ENCODE peak calls at places on chromosomes 11 and 22, in eight cellular contexts. C is tibial nerve, T is suprapubic skin, W is ovary, Y is upper lobe of right lung, K is H1, E is AG04450, H is small intestine. I is an unnamed sample.

GRCh38 chr11:75167617-75168016 is 16.7 kb downstream of the SLCO2B1 start:
- DNase-seq in C (no peak), T (no peak), W (no peak), Y (no peak), K (no peak), E (no peak), H (peak), I (no peak)

GRCh38 chr11:100760766-100761165 is 73.7 kb downstream of the ARHGAP42 start:
- DNase-seq in C (no peak), T (no peak), W (no peak), Y (no peak), K (no peak), E (no peak), H (peak), I (no peak)

GRCh38 chr11:1863352-1864215 is 10.7 kb downstream of the LSP1 start:
- DNase-seq in C (peak), T (peak), W (peak), Y (peak), K (no peak), E (peak), H (no peak), I (no peak)

GRCh38 chr11:87137711-87138110 is 100.0 kb downstream of the TMEM135 start:
- DNase-seq in C (no peak), T (no peak), W (no peak), Y (no peak), K (no peak), E (peak), H (no peak), I (no peak)

GRCh38 chr22:47811971-47812370 is 1049.5 kb downstream of the TBC1D22A start:
- DNase-seq in C (no peak), T (no peak), W (no peak), Y (no peak), K (no peak), E (no peak), H (no peak), I (no peak)

GRCh38 chr11:1175461-1176223 is 17.9 kb downstream of the MUC5AC start:
- DNase-seq in C (no peak), T (no peak), W (no peak), Y (no peak), K (no peak), E (no peak), H (no peak), I (no peak)

GRCh38 chr22:36384766-36385400 is 2.9 kb downstream of the MYH9 start:
- DNase-seq in C (no peak), T (no peak), W (no peak), Y (no peak), K (no peak), E (no peak), H (peak), I (no peak)

GRCh38 chr11:18986744-18987143 is 47.5 kb upstream of the MRGPRX1 start:
- DNase-seq in C (no peak), T (no peak), W (no peak), Y (no peak), K (no peak), E (no peak), H (no peak), I (no peak)

GRCh38 chr22:24503137-24503850 is 8.2 kb downstream of the UPB1 start:
- DNase-seq in C (peak), T (no peak), W (peak), Y (no peak), K (peak), E (no peak), H (no peak), I (no peak)

GRCh38 chr11:59755701-59756495 is 722 bp downstream of the STX3 start:
- DNase-seq in C (peak), T (peak), W (peak), Y (peak), K (peak), E (peak), H (peak), I (peak)

GRCh38 chr11:102986815-102987214 is 31.3 kb upstream of the MMP13 start:
- DNase-seq in C (no peak), T (no peak), W (no peak), Y (no peak), K (no peak), E (no peak), H (no peak), I (no peak)

GRCh38 chr22:46803936-46804335 is 41.5 kb downstream of the TBC1D22A start:
- DNase-seq in C (no peak), T (peak), W (no peak), Y (no peak), K (no peak), E (no peak), H (no peak), I (no peak)

GRCh38 chr22:41908409-41909289 is 6.2 kb downstream of the SHISA8 start:
- DNase-seq in C (no peak), T (peak), W (peak), Y (no peak), K (peak), E (no peak), H (no peak), I (no peak)

GRCh38 chr11:69746780-69747742 is 28.1 kb downstream of the FGF4 start:
- DNase-seq in C (no peak), T (no peak), W (no peak), Y (no peak), K (no peak), E (no peak), H (no peak), I (no peak)

GRCh38 chr22:38618258-38618657 is 37.9 kb downstream of the FAM227A start:
- DNase-seq in C (no peak), T (no peak), W (no peak), Y (no peak), K (no peak), E (no peak), H (no peak), I (no peak)

GRCh38 chr22:38613588-38613987 is 42.6 kb downstream of the FAM227A start:
- DNase-seq in C (no peak), T (no peak), W (no peak), Y (no peak), K (no peak), E (no peak), H (no peak), I (no peak)

GRCh38 chr22:38611559-38611958 is 41.6 kb upstream of the DMC1 start:
- DNase-seq in C (no peak), T (no peak), W (no peak), Y (no peak), K (no peak), E (no peak), H (no peak), I (no peak)

GRCh38 chr22:38612217-38613006 is 42.4 kb upstream of the DMC1 start:
- DNase-seq in C (no peak), T (no peak), W (no peak), Y (no peak), K (no peak), E (no peak), H (no peak), I (no peak)

GRCh38 chr22:38614331-38615122 is 41.7 kb downstream of the FAM227A start:
- DNase-seq in C (no peak), T (no peak), W (no peak), Y (no peak), K (no peak), E (no peak), H (no peak), I (no peak)
- H3K4me3 ChIP-seq in C (no peak), T (no peak), W (no peak), Y (no peak), K (no peak), E (no peak), H (no peak), I (no peak)

GRCh38 chr11:119617343-119617713 is 111.7 kb downstream of the NECTIN1 start:
- DNase-seq in C (no peak), T (no peak), W (no peak), Y (no peak), K (no peak), E (no peak), H (no peak), I (no peak)
- H3K27ac ChIP-seq in C (no peak), T (no peak), W (no peak), Y (no peak), K (no peak), E (no peak), H (no peak), I (no peak)

GRCh38 chr11:62104816-62105610 is 18.8 kb upstream of the INCENP start:
- DNase-seq in C (peak), T (no peak), W (peak), Y (no peak), K (no peak), E (no peak), H (peak), I (no peak)
- H3K4me3 ChIP-seq in C (peak), T (peak), W (peak), Y (peak), K (no peak), E (peak), H (no peak), I (no peak)

GRCh38 chr22:31240011-31240410 is 27.9 kb downstream of the LIMK2 start:
- DNase-seq in C (no peak), T (no peak), W (no peak), Y (no peak), K (no peak), E (no peak), H (no peak), I (no peak)
- H3K27ac ChIP-seq in C (no peak), T (no peak), W (no peak), Y (no peak), K (no peak), E (no peak), H (no peak), I (no peak)

GRCh38 chr11:122668562-122669090 is 13.1 kb downstream of the UBASH3B start:
- DNase-seq in C (no peak), T (no peak), W (no peak), Y (no peak), K (no peak), E (peak), H (peak), I (no peak)
- H3K4me3 ChIP-seq in C (no peak), T (no peak), W (no peak), Y (no peak), K (no peak), E (no peak), H (no peak), I (no peak)

GRCh38 chr22:23092217-23092955 is 22.1 kb downstream of the GNAZ start:
- DNase-seq in C (no peak), T (no peak), W (no peak), Y (no peak), K (no peak), E (no peak), H (no peak), I (no peak)

GRCh38 chr22:23094695-23095466 is 24.6 kb downstream of the GNAZ start:
- DNase-seq in C (no peak), T (no peak), W (no peak), Y (no peak), K (no peak), E (no peak), H (no peak), I (no peak)

GRCh38 chr22:23091760-23092159 is 21.4 kb downstream of the GNAZ start:
- DNase-seq in C (no peak), T (no peak), W (no peak), Y (no peak), K (no peak), E (no peak), H (no peak), I (no peak)

GRCh38 chr22:23094260-23094659 is 23.9 kb downstream of the GNAZ start:
- DNase-seq in C (no peak), T (no peak), W (no peak), Y (no peak), K (no peak), E (no peak), H (no peak), I (no peak)

GRCh38 chr22:23093090-23093788 is 22.9 kb downstream of the GNAZ start:
- DNase-seq in C (no peak), T (no peak), W (no peak), Y (no peak), K (no peak), E (no peak), H (no peak), I (no peak)
- H3K27ac ChIP-seq in C (no peak), T (no peak), W (no peak), Y (no peak), K (no peak), E (no peak), H (no peak), I (no peak)

DNA sequence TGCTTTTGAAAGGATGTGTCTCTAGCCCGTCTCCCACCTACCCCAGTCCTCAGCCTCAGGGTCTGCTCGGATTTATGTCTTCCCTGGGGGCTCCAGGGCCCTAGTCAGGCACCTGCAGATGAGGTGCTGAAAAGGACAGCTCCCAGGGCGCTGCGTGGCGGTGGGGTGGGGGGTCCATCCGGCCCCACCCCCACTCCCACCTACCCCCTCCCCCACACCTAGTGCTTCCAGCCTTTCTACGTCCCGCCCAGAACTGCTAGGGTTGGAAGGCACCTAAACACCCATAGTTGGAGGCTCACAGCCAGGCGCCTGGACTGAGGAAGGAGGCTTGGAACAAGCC is 1.4 kb upstream of the ROBO3 start:
- DNase-seq in C (no peak), T (no peak), W (no peak), Y (no peak), K (no peak), E (no peak), H (no peak), I (no peak)
- H3K4me3 ChIP-seq in C (no peak), T (no peak), W (no peak), Y (no peak), K (no peak), E (no peak), H (no peak), I (no peak)